ENCODE peak calls at places on chromosomes 1 and 21, in four cellular contexts. One of them, this sample, is unnamed.

GRCh38 chr1:26554781-26555180 is 25.2 kb downstream of the RPS6KA1 start:
- DNase-seq in endothelial cell: no peak
- DNase-seq in amygdala: no peak
- DNase-seq in NCI-H1092 treated with DMSO at 0.1 percent for 48 hours: no peak
- DNase-seq in this sample: no peak

GRCh38 chr1:223429313-223429731 is 36.1 kb downstream of the CCDC185 start:
- DNase-seq in endothelial cell: no peak
- DNase-seq in amygdala: no peak
- DNase-seq in NCI-H1092 treated with DMSO at 0.1 percent for 48 hours: no peak
- DNase-seq in this sample: no peak

GRCh38 chr1:92845908-92846307 is 14.1 kb downstream of the RPL5 start:
- DNase-seq in endothelial cell: no peak
- DNase-seq in amygdala: no peak
- DNase-seq in NCI-H1092 treated with DMSO at 0.1 percent for 48 hours: no peak
- DNase-seq in this sample: no peak

GRCh38 chr1:200035956-200036615 is 8.6 kb downstream of the NR5A2 start:
- DNase-seq in endothelial cell: no peak
- DNase-seq in amygdala: no peak
- DNase-seq in NCI-H1092 treated with DMSO at 0.1 percent for 48 hours: no peak
- DNase-seq in this sample: no peak

GRCh38 chr1:27284425-27285287 is 37.3 kb upstream of the TMEM222 start:
- DNase-seq in endothelial cell: peak; percentile 85
- DNase-seq in amygdala: peak; percentile 37
- DNase-seq in NCI-H1092 treated with DMSO at 0.1 percent for 48 hours: peak; percentile 82
- DNase-seq in this sample: peak; percentile 73

GRCh38 chr1:201791775-201792166 is 37.2 kb upstream of the IPO9 start:
- DNase-seq in endothelial cell: no peak
- DNase-seq in amygdala: no peak
- DNase-seq in NCI-H1092 treated with DMSO at 0.1 percent for 48 hours: no peak
- DNase-seq in this sample: no peak

GRCh38 chr1:176996455-176997090 is 167.9 kb downstream of the ASTN1 start:
- DNase-seq in endothelial cell: no peak
- DNase-seq in amygdala: no peak
- DNase-seq in NCI-H1092 treated with DMSO at 0.1 percent for 48 hours: peak; percentile 69
- DNase-seq in this sample: no peak

GRCh38 chr21:36909901-36910561 is 56.4 kb downstream of the HLCS start:
- DNase-seq in endothelial cell: no peak
- DNase-seq in amygdala: no peak
- DNase-seq in NCI-H1092 treated with DMSO at 0.1 percent for 48 hours: no peak
- DNase-seq in this sample: no peak

GRCh38 chr1:61839702-61840101 is 97.4 kb downstream of the PATJ start:
- DNase-seq in endothelial cell: no peak
- DNase-seq in amygdala: no peak
- DNase-seq in NCI-H1092 treated with DMSO at 0.1 percent for 48 hours: no peak
- DNase-seq in this sample: no peak

GRCh38 chr1:24124980-24125379 is 13.0 kb upstream of the MYOM3 start:
- DNase-seq in endothelial cell: no peak
- DNase-seq in amygdala: no peak
- DNase-seq in NCI-H1092 treated with DMSO at 0.1 percent for 48 hours: no peak
- DNase-seq in this sample: no peak

GRCh38 chr1:247295274-247295684 is 36.4 kb downstream of the ZNF496 start:
- DNase-seq in endothelial cell: no peak
- DNase-seq in amygdala: no peak
- DNase-seq in NCI-H1092 treated with DMSO at 0.1 percent for 48 hours: no peak
- DNase-seq in this sample: no peak

GRCh38 chr1:178353524-178353923 is 143.2 kb downstream of the CLEC20A start:
- DNase-seq in endothelial cell: no peak
- DNase-seq in amygdala: no peak
- DNase-seq in NCI-H1092 treated with DMSO at 0.1 percent for 48 hours: no peak
- DNase-seq in this sample: no peak